ENCODE peak calls at places on chromosome X, in seven cellular contexts. N is uterus, S is coronary artery, H is upper lobe of left lung, T is ovary, Z is substantia nigra, W is heart left ventricle. D is an unnamed sample.

GRCh38 chrX:110965409-110965808 is 130.6 kb upstream of the PAK3 start:
- DNase-seq in H (no peak), Z (no peak), S (no peak), N (no peak), T (no peak), W (no peak), D (no peak)

GRCh38 chrX:138775501-138775900 is 64.0 kb upstream of the FGF13 start:
- DNase-seq in T (no peak), W (no peak), H (no peak), N (no peak), S (no peak), Z (no peak), D (no peak)

GRCh38 chrX:66638591-66639500 is at the start of gene EDA2R:
- DNase-seq in T (peak), S (no peak), Z (peak), H (peak), W (no peak), N (peak), D (no peak)

GRCh38 chrX:105758784-105759183 is 63.6 kb upstream of the NRK start:
- DNase-seq in Z (no peak), S (no peak), H (no peak), W (no peak), T (no peak), N (no peak), D (no peak)

GRCh38 chrX:17923546-17923945 is 62.4 kb upstream of the RAI2 start:
- DNase-seq in W (no peak), S (no peak), H (no peak), N (no peak), Z (no peak), T (no peak), D (no peak)

GRCh38 chrX:143298663-143299241 is 218.5 kb downstream of the SPANXN3 start:
- DNase-seq in W (no peak), T (no peak), H (no peak), S (no peak), N (no peak), Z (no peak), D (no peak)

GRCh38 chrX:156008915-156009314 is 11.4 kb downstream of the IL9R start:
- DNase-seq in W (no peak), N (no peak), H (no peak), Z (no peak), S (no peak), T (no peak), D (no peak)

GRCh38 chrX:19883878-19884277 is 3.5 kb downstream of the SH3KBP1 start:
- DNase-seq in N (no peak), Z (no peak), S (no peak), T (no peak), W (no peak), H (no peak), D (no peak)

GRCh38 chrX:52078133-52078532 is 9.2 kb upstream of the MAGED4B start:
- DNase-seq in Z (no peak), N (no peak), H (no peak), S (no peak), W (no peak), T (no peak), D (no peak)

GRCh38 chrX:9604111-9604907 is 139.5 kb downstream of the TBL1X start:
- DNase-seq in N (peak), S (no peak), H (peak), Z (peak), T (peak), W (peak), D (peak)

GRCh38 chrX:150602296-150602695 is 33.9 kb downstream of the MTM1 start:
- DNase-seq in T (no peak), Z (no peak), H (no peak), N (no peak), S (no peak), W (no peak), D (no peak)

GRCh38 chrX:40167240-40168182 is 69.8 kb upstream of the BCOR start:
- DNase-seq in W (peak), N (peak), Z (no peak), H (peak), T (peak), S (peak), D (no peak)

GRCh38 chrX:143429021-143429570 is 88.2 kb downstream of the SPANXN3 start:
- DNase-seq in H (no peak), N (no peak), T (no peak), Z (no peak), W (no peak), S (no peak), D (no peak)

GRCh38 chrX:12874599-12874998 is 7.7 kb downstream of the TLR7 start:
- DNase-seq in H (no peak), W (no peak), S (no peak), N (no peak), Z (no peak), T (no peak), D (no peak)

GRCh38 chrX:68579810-68580209 is 67.7 kb upstream of the STARD8 start:
- DNase-seq in S (no peak), T (no peak), N (no peak), W (no peak), Z (no peak), H (no peak), D (no peak)

GRCh38 chrX:129876734-129877395 is 29.1 kb upstream of the UTP14A start:
- DNase-seq in T (no peak), S (no peak), H (no peak), N (no peak), W (no peak), Z (no peak), D (no peak)

GRCh38 chrX:149825424-149825823 is 43.7 kb downstream of the MAGEA9 start:
- DNase-seq in H (no peak), W (no peak), N (no peak), T (no peak), S (no peak), Z (no peak), D (no peak)

GRCh38 chrX:49892552-49892951 is 13.3 kb downstream of the USP27X start:
- DNase-seq in H (no peak), N (no peak), Z (no peak), S (no peak), W (no peak), T (no peak), D (no peak)

GRCh38 chrX:9885150-9885549 is 82.0 kb upstream of the CLDN34 start:
- DNase-seq in Z (no peak), N (no peak), W (peak), T (peak), S (no peak), H (no peak), D (peak)

GRCh38 chrX:103017542-103017941 is 46.4 kb downstream of the BEX1 start:
- DNase-seq in S (no peak), W (no peak), H (no peak), Z (no peak), N (no peak), T (no peak), D (no peak)

GRCh38 chrX:2875798-2876399 is 47.2 kb downstream of the GYG2 start:
- DNase-seq in W (no peak), H (no peak), S (no peak), T (no peak), N (no peak), Z (no peak), D (no peak)

GRCh38 chrX:75076429-75076828 is 79.7 kb downstream of the ABCB7 start:
- DNase-seq in Z (no peak), S (no peak), W (no peak), H (no peak), T (no peak), N (no peak), D (no peak)

GRCh38 chrX:43860646-43861370 is 21.4 kb downstream of the MAOB start:
- DNase-seq in S (no peak), Z (no peak), H (no peak), N (no peak), W (no peak), T (no peak), D (no peak)

GRCh38 chrX:19177710-19178109 is 55.4 kb upstream of the ADGRG2 start:
- DNase-seq in W (no peak), N (no peak), T (no peak), Z (no peak), S (no peak), H (no peak), D (no peak)

GRCh38 chrX:85052207-85052606 is 48.5 kb downstream of the APOOL start:
- DNase-seq in Z (no peak), H (no peak), S (no peak), T (no peak), W (no peak), N (no peak), D (no peak)

GRCh38 chrX:53073115-53073581 is 9.0 kb upstream of the TSPYL2 start:
- DNase-seq in T (no peak), S (peak), Z (no peak), W (no peak), N (no peak), H (no peak), D (no peak)

GRCh38 chrX:21744721-21745120 is 13.2 kb downstream of the SMPX start:
- DNase-seq in T (no peak), Z (no peak), H (no peak), N (no peak), W (no peak), S (no peak), D (no peak)

GRCh38 chrX:153688534-153688899 is 791 bp downstream of the SLC6A8 start:
- DNase-seq in N (no peak), W (no peak), S (no peak), H (no peak), T (no peak), Z (no peak), D (no peak)
- H3K27ac ChIP-seq in N (peak), W (peak), S (peak), H (no peak), T (no peak), Z (peak), D (peak)

GRCh38 chrX:458631-459061 is 71.9 kb upstream of the PPP2R3B start:
- DNase-seq in N (no peak), T (no peak), Z (no peak), H (peak), W (no peak), S (no peak), D (no peak)
- H3K27ac ChIP-seq in N (no peak), T (no peak), Z (no peak), H (no peak), W (no peak), S (no peak), D (no peak)

GRCh38 chrX:119236599-119237525 is 777 bp downstream of the PGRMC1 start:
- DNase-seq in S (no peak), N (peak), T (peak), W (peak), H (no peak), Z (peak), D (no peak)

GRCh38 chrX:119238557-119238956 is 2.5 kb downstream of the PGRMC1 start:
- DNase-seq in H (no peak), S (no peak), W (no peak), T (no peak), Z (no peak), N (no peak), D (no peak)

GRCh38 chrX:119234931-119235555 is 1.0 kb upstream of the PGRMC1 start:
- DNase-seq in S (no peak), H (no peak), W (no peak), Z (no peak), N (peak), T (peak), D (no peak)

GRCh38 chrX:119235872-119236598 is at the start of gene PGRMC1:
- DNase-seq in Z (peak), W (peak), T (peak), N (peak), H (peak), S (peak), D (peak)

GRCh38 chrX:119237526-119238035 is 1.5 kb downstream of the PGRMC1 start:
- DNase-seq in S (no peak), N (no peak), W (no peak), T (no peak), H (no peak), Z (no peak), D (no peak)
- H3K27ac ChIP-seq in S (peak), N (peak), W (no peak), T (no peak), H (no peak), Z (peak), D (no peak)

GRCh38 chrX:16445166-16445752 is 204.7 kb upstream of the S100G start:
- DNase-seq in Z (no peak), S (no peak), N (no peak), W (no peak), T (no peak), H (no peak), D (no peak)

GRCh38 chrX:16444353-16444752 is 205.6 kb upstream of the S100G start:
- DNase-seq in S (no peak), H (no peak), Z (no peak), W (no peak), T (no peak), N (no peak), D (peak)
- H3K27ac ChIP-seq in S (no peak), H (no peak), Z (no peak), W (no peak), T (no peak), N (no peak), D (no peak)

DNA sequence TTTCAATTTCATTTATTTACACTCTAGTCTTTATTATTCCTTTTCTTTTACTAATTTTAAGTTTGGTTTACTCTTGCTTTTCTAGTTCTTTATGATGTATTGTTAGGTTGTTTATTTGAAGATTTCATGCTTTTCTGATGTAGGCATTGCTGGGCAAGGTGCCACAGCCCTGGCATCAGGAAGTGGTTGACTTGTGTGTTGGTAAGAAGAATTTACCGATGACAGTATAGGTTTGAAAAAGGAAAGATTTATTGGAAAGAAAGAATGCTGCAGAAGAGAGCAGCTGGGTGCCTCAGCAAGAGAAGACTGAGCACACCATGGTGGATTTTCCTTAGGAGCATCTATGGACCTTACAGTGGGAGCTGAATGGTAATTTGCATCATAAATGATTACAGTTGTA is 153.2 kb downstream of the KLF8 start:
- DNase-seq in W (no peak), S (no peak), H (no peak), N (no peak), T (no peak), Z (no peak), D (no peak)
- H3K27ac ChIP-seq in W (no peak), S (no peak), H (no peak), N (no peak), T (no peak), Z (no peak), D (no peak)

GRCh38 chrX:123626962-123627361 is 105.9 kb downstream of the THOC2 start:
- DNase-seq in T (no peak), N (no peak), H (no peak), S (no peak), Z (no peak), W (no peak), D (no peak)
- H3K27ac ChIP-seq in T (no peak), N (no peak), H (no peak), S (no peak), Z (no peak), W (no peak), D (no peak)

DNA sequence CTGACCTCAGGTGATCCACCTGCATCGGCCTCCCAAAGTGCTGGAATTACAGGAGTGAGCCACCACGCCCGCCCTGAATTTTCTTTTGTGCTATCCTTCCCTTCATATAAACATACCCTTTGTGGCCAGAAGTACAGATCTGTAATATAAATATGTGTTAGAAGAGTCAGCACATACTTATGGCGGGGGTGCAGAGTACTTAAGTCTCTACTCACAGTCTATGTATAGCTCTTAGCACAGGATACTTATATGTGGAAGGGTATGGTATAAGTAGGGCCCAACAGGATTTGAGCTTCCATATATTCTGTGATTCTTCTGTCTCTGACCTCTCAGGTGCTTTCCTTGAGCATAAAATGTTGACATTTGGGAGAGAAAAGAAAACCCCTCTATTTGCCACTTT is 18.2 kb downstream of the CXorf58 start:
- DNase-seq in Z (no peak), N (no peak), W (no peak), H (no peak), T (no peak), S (no peak), D (no peak)
- H3K27ac ChIP-seq in Z (no peak), N (no peak), W (no peak), H (no peak), T (no peak), S (no peak), D (no peak)

GRCh38 chrX:23787745-23788118 is 4.8 kb downstream of the SAT1 start:
- DNase-seq in T (no peak), N (no peak), S (no peak), H (no peak), W (no peak), Z (no peak), D (no peak)

GRCh38 chrX:23785564-23785963 is 2.6 kb downstream of the SAT1 start:
- DNase-seq in T (no peak), S (no peak), W (no peak), H (no peak), N (no peak), Z (no peak), D (no peak)

GRCh38 chrX:23784487-23785301 is 1.7 kb downstream of the SAT1 start:
- DNase-seq in Z (no peak), N (no peak), W (no peak), H (no peak), S (no peak), T (no peak), D (no peak)

GRCh38 chrX:23788521-23788920 is 5.5 kb downstream of the SAT1 start:
- DNase-seq in W (no peak), T (no peak), H (no peak), N (no peak), S (no peak), Z (no peak), D (no peak)

DNA sequence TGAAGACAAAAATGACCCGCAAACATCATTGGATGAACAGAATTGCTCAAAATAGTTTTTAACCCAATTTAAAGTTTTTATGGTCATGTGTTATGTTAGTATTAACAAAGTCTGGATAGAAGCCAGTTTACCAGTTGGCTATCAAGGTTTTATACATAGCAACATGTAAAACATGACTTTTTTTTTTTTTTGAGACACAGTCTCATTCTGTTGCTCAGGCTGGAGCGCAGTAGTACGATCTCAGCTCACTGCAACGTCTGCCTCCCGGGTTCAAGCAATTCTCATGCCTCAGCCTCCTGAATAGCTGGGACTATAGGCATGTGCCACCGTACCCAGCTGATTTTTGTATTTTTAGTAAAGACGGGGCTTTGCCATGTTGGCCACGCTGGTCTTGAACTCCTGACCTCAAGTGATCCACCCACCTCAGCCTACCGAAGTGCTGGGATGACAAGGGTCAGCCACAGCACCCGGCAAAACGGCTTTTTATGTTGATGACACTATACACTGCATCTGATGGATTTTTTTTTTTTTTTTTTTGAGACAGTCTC is 3.4 kb downstream of the SAT1 start:
- DNase-seq in W (no peak), Z (no peak), N (no peak), T (no peak), S (no peak), H (no peak), D (no peak)
- H3K27ac ChIP-seq in W (peak), Z (no peak), N (peak), T (no peak), S (no peak), H (peak), D (no peak)

GRCh38 chrX:107777536-107777832 is at the start of gene NCBP2L:
- DNase-seq in Z (no peak), W (no peak), S (no peak), N (no peak), H (no peak), T (no peak), D (no peak)

GRCh38 chrX:107775000-107775733 is 420 bp downstream of the TSC22D3 start:
- DNase-seq in S (no peak), Z (no peak), T (no peak), H (peak), N (no peak), W (no peak), D (no peak)

GRCh38 chrX:107775734-107776511 is at the start of gene TSC22D3:
- DNase-seq in H (peak), W (peak), S (peak), Z (peak), T (peak), N (peak), D (peak)

GRCh38 chrX:107773906-107774435 is 1.6 kb downstream of the TSC22D3 start:
- DNase-seq in H (no peak), W (no peak), N (no peak), T (no peak), S (no peak), Z (no peak), D (peak)

DNA sequence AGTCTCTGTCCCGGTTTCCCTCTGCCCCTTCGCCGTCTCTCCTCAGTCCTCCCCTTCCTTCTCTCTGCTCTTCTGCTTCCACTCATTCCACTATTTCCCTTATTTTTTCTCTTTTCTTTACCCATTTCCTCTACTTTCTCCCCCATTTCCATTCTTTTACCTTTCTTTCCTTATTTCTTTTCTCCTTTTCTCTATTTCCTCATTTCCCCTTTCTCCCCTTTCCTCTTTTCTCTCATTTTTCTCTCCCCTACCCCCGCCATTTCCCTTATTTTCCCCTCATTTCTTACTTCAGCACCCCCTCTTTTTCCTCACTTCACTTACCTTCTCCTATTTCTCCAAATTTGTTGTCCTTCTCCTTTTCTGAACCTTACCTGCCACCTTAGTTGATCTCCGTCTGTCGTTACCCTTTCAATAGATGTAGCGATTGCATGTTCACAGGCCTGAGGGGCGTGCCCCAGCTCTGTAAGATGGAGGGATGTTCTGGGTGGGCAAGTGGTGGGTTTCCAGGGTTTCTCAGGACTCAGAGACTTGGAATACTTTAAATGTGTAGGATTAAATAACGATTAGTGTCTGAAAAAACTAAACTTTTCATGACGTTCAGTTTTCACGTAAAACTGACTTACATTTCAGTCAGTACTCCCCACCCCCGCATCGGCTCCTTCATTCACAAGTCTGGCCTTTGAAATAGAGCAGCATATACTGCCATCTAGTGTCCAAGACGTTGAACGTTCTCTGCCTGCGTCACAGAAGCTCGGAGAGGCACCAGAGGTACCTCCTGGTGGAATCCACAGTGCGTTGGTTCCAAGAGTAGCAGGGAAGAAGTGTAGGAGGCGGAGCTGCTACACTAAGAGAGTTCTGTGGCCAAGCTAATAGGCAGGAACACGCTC is 641 bp upstream of the NCBP2L start:
- DNase-seq in T (peak), Z (peak), H (no peak), N (peak), W (peak), S (peak), D (peak)
- H3K27ac ChIP-seq in T (peak), Z (peak), H (peak), N (peak), W (peak), S (peak), D (peak)